ENCODE peak calls at places on chromosomes 5 and 9, in seven cellular contexts. G, R, B, C, S, Z and Q are unnamed samples.

GRCh38 chr9:96674914-96675538 is 19.9 kb upstream of the PRXL2C start:
- DNase-seq in G (no peak), R (no peak), B (no peak), C (no peak), S (no peak), Z (no peak), Q (no peak)

GRCh38 chr5:89095341-89095740 is 212.4 kb upstream of the MEF2C start:
- DNase-seq in G (no peak), R (no peak), B (no peak), C (no peak), S (no peak), Z (no peak), Q (no peak)

GRCh38 chr5:148615644-148616283 is 38.6 kb downstream of the HTR4 start:
- DNase-seq in G (no peak), R (no peak), B (no peak), C (no peak), S (no peak), Z (no peak), Q (no peak)

GRCh38 chr9:16223074-16223871 is 647.2 kb downstream of the BNC2 start:
- DNase-seq in G (no peak), R (no peak), B (peak), C (no peak), S (no peak), Z (no peak), Q (no peak)

GRCh38 chr5:87340716-87341115 is 72.0 kb downstream of the CCNH start:
- DNase-seq in G (no peak), R (no peak), B (no peak), C (no peak), S (no peak), Z (no peak), Q (no peak)

GRCh38 chr5:73312146-73312871 is 136.3 kb downstream of the FOXD1 start:
- DNase-seq in G (no peak), R (no peak), B (no peak), C (peak), S (no peak), Z (no peak), Q (peak)

GRCh38 chr5:10406636-10407035 is 35.0 kb upstream of the ROPN1L start:
- DNase-seq in G (no peak), R (no peak), B (no peak), C (no peak), S (no peak), Z (no peak), Q (no peak)

GRCh38 chr5:73814234-73814846 is 188.3 kb downstream of the ARHGEF28 start:
- DNase-seq in G (no peak), R (no peak), B (no peak), C (no peak), S (no peak), Z (no peak), Q (no peak)

GRCh38 chr9:127177682-127178265 is 55.3 kb upstream of the ANGPTL2 start:
- DNase-seq in G (no peak), R (no peak), B (no peak), C (no peak), S (no peak), Z (peak), Q (no peak)

GRCh38 chr5:53368516-53368915 is 111.9 kb upstream of the FST start:
- DNase-seq in G (no peak), R (no peak), B (no peak), C (no peak), S (no peak), Z (no peak), Q (no peak)

GRCh38 chr9:128120061-128120740 is 7.3 kb downstream of the PTGES2 start:
- DNase-seq in G (peak), R (peak), B (peak), C (no peak), S (no peak), Z (no peak), Q (no peak)

GRCh38 chr5:135578685-135579341 is at the start of gene CXCL14:
- DNase-seq in G (no peak), R (peak), B (peak), C (peak), S (no peak), Z (no peak), Q (peak)

GRCh38 chr9:101336091-101336490 is 48.7 kb downstream of the BAAT start:
- DNase-seq in G (no peak), R (no peak), B (no peak), C (no peak), S (no peak), Z (no peak), Q (no peak)

GRCh38 chr9:125536184-125537152 is 170.5 kb downstream of the MAPKAP1 start:
- DNase-seq in G (peak), R (no peak), B (no peak), C (no peak), S (no peak), Z (peak), Q (peak)

GRCh38 chr9:7816021-7816420 is 16.4 kb upstream of the DMAC1 start:
- DNase-seq in G (no peak), R (no peak), B (no peak), C (no peak), S (no peak), Z (no peak), Q (no peak)

GRCh38 chr5:62212648-62213047 is 93.4 kb upstream of the KIF2A start:
- DNase-seq in G (no peak), R (no peak), B (no peak), C (no peak), S (no peak), Z (no peak), Q (peak)

GRCh38 chr5:125719681-125720676 is 703.2 kb upstream of the GRAMD2B start:
- DNase-seq in G (no peak), R (no peak), B (no peak), C (peak), S (no peak), Z (no peak), Q (no peak)

GRCh38 chr5:612498-613424 is 621 bp downstream of the CEP72 start:
- DNase-seq in G (peak), R (no peak), B (no peak), C (peak), S (no peak), Z (no peak), Q (peak)

GRCh38 chr5:501833-502184 is 22.4 kb downstream of the SLC9A3 start:
- DNase-seq in G (no peak), R (no peak), B (no peak), C (no peak), S (no peak), Z (no peak), Q (no peak)

GRCh38 chr5:78269088-78269703 is 25.3 kb downstream of the AP3B1 start:
- DNase-seq in G (no peak), R (no peak), B (no peak), C (peak), S (no peak), Z (no peak), Q (no peak)

GRCh38 chr9:71490810-71491209 is 277.5 kb downstream of the CEMIP2 start:
- DNase-seq in G (no peak), R (no peak), B (no peak), C (peak), S (no peak), Z (no peak), Q (peak)

GRCh38 chr9:84819446-84819845 is 149.9 kb downstream of the NTRK2 start:
- DNase-seq in G (no peak), R (no peak), B (no peak), C (peak), S (no peak), Z (no peak), Q (peak)

GRCh38 chr5:133753856-133754255 is 141.5 kb upstream of the FSTL4 start:
- DNase-seq in G (no peak), R (no peak), B (no peak), C (no peak), S (no peak), Z (peak), Q (no peak)

GRCh38 chr9:20624201-20625002 is 2.1 kb upstream of the MLLT3 start:
- DNase-seq in G (peak), R (peak), B (no peak), C (peak), S (no peak), Z (no peak), Q (peak)

GRCh38 chr5:145902421-145902820 is 29.6 kb upstream of the GRXCR2 start:
- DNase-seq in G (no peak), R (no peak), B (no peak), C (no peak), S (no peak), Z (no peak), Q (no peak)

DNA sequence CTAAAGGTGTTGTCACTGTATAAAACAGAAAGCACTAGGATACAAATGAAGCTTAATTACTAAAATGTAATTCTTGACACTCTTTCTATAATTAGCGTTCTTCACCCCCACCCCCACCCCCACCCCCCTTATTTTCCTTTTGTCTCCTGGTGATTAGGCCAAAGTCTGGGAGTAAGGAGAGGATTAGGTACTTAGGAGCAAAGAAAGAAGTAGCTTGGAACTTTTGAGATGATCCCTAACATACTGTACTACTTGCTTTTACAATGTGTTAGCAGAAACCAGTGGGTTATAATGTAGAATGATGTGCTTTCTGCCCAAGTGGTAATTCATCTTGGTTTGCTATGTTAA is 43.8 kb downstream of the NDFIP1 start:
- DNase-seq in G (no peak), R (no peak), B (no peak), C (peak), S (no peak), Z (no peak), Q (peak)
- H3K4me3 ChIP-seq in G (no peak), R (no peak), B (no peak), C (no peak), S (no peak), Z (no peak), Q (no peak)

DNA sequence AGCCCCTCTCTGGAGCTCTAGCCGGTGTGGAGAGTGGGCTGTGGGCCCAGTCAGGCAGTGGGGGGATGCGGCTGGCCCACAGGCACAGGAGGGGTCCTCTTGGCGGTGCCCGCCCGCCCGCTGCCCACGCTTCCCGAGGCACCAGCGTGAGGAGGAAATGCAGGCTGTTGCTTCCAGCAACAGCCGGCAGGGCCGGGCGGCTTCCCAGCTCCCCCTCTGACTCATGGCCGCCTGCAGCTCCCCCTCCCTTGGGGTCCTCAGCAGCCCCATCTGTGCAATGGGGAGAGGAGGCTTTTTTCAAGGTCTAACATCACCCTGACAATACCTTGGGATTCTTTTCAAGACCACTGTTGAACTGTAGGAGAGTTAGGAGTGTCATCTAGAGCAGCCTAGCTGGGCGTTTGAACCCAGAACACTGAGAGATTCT is 10.4 kb downstream of the CXXC5 start:
- DNase-seq in G (no peak), R (no peak), B (no peak), C (no peak), S (no peak), Z (no peak), Q (no peak)
- H3K4me3 ChIP-seq in G (no peak), R (no peak), B (no peak), C (peak), S (peak), Z (peak), Q (no peak)

DNA sequence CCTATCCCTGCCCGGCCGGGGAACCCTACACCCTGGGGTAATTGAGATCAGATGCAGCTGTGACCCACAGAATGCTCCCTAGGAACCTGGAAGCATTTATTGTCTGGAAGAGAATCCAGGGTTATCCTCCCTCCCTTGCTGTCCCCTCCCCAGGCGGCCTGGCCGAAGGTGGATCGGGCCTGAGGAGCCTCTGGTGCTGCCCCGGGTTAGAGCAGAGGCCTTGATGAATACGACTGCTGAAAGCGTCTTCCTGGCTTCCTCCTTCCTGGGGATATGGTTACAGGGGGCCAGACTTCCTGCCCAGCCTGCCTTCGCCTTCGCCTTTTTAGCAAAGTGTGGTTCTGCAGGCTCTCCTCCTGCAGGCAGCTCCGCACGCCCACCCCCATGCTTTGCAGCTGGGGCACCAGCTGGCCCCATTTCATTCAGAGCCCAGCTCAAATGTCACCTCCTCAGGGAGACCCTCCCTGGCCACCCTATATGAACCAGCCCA is 22.5 kb upstream of the PTGS1 start:
- DNase-seq in G (no peak), R (no peak), B (no peak), C (peak), S (no peak), Z (no peak), Q (no peak)
- H3K4me3 ChIP-seq in G (no peak), R (no peak), B (no peak), C (no peak), S (no peak), Z (no peak), Q (no peak)

GRCh38 chr5:110727025-110727314 is 499 bp upstream of the TMEM232 start:
- DNase-seq in G (no peak), R (no peak), B (no peak), C (peak), S (no peak), Z (no peak), Q (no peak)

GRCh38 chr5:110726249-110727024 is at the start of gene TMEM232:
- DNase-seq in G (peak), R (peak), B (peak), C (peak), S (peak), Z (peak), Q (peak)
- H3K4me3 ChIP-seq in G (peak), R (no peak), B (peak), C (peak), S (peak), Z (peak), Q (peak)